ENCODE peak calls at places on chromosome 18, in four cellular contexts. I is cardiac muscle cell; M is CD4-positive, CD25-positive, alpha-beta regulatory T cell; N is effector memory CD4-positive, alpha-beta T cell. A is an unnamed sample. For H3K36me3 and H3K27me3, the result is how much of the 10 kb centered on the place peaks cover.

GRCh38 chr18:2171840-2172625 is 399.3 kb downstream of the METTL4 start:
- DNase-seq in I (no peak), N (no peak), M (no peak), A (peak)

GRCh38 chr18:59276047-59276446 is 2.8 kb upstream of the RAX start:
- DNase-seq in N (no peak), M (no peak), I (no peak), A (no peak)

GRCh38 chr18:9449987-9450386 is 25.3 kb upstream of the RALBP1 start:
- DNase-seq in M (no peak), I (no peak), N (no peak), A (no peak)

GRCh38 chr18:10062292-10062940 is 148.6 kb downstream of the VAPA start:
- DNase-seq in M (no peak), N (no peak), I (peak), A (no peak)

GRCh38 chr18:58455318-58455950 is 173.5 kb downstream of the ALPK2 start:
- DNase-seq in I (no peak), M (no peak), N (no peak), A (peak)

GRCh38 chr18:68735498-68736343 is 20.8 kb upstream of the TMX3 start:
- DNase-seq in I (peak), N (no peak), M (peak), A (peak)

GRCh38 chr18:46625069-46625468 is 32.0 kb downstream of the LOXHD1 start:
- DNase-seq in I (no peak), N (no peak), M (no peak), A (no peak)

GRCh38 chr18:41828137-41828536 is 126.9 kb upstream of the PIK3C3 start:
- DNase-seq in N (no peak), M (no peak), I (no peak), A (no peak)

GRCh38 chr18:64238076-64238475 is 89.2 kb upstream of the LINC00305 start:
- DNase-seq in I (no peak), M (no peak), N (no peak), A (no peak)

GRCh38 chr18:67742954-67743353 is 226.4 kb upstream of the DSEL start:
- DNase-seq in N (no peak), M (no peak), I (no peak), A (no peak)

DNA sequence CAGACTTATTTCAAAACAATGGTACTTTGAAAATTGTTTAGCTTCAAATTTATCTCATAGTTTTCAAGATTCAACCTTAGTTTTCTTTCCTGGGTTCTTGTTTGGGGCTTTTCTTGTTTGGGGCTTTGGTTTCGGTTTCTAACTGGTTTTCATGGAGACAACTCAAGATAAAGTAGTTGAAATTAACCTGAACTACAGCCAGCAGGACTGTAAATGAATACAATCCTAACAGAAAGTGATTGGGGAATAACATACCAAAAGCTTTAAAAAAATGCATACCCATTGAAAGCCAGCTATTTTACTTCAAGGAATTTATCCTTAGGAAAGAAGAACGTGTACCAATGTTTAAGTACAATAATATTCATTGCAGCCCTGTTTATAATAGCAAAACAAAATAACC is 133.4 kb upstream of the SLC14A2 start:
- DNase-seq in N (no peak), I (no peak), M (no peak), A (peak)
- H3K27ac ChIP-seq in N (no peak), I (no peak), M (no peak), A (no peak)

GRCh38 chr18:36108601-36109000 is 20.5 kb downstream of the SLC39A6 start:
- DNase-seq in N (no peak), I (no peak), M (no peak), A (no peak)

GRCh38 chr18:36112302-36112701 is 16.8 kb downstream of the SLC39A6 start:
- DNase-seq in M (no peak), I (no peak), N (no peak), A (no peak)

GRCh38 chr18:36109737-36110136 is 19.4 kb downstream of the SLC39A6 start:
- DNase-seq in N (no peak), M (no peak), I (no peak), A (no peak)

GRCh38 chr18:36114738-36115137 is 14.4 kb downstream of the SLC39A6 start:
- DNase-seq in M (no peak), N (no peak), I (no peak), A (no peak)

DNA sequence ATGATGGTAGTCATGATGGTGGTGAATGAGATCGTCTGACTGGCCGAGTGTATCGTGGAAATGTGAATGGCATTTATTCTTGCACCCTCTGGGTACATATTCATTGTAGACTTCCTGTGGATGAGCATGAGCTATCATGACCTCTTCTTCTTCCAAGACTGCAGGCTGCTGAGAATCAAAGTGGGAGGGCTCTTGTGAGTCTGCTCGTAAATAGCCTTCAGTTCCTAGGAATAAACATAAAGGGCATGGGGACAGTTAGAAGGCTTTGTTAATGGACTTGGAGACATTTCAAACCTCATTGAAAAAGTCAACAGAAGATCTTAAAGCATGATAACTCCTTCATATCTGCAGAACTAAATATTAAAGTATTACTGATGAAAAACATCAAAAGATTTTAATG is 14.9 kb downstream of the SLC39A6 start:
- DNase-seq in M (no peak), N (no peak), I (no peak), A (no peak)
- H3K36me3 ChIP-seq in M (under half), N (under half), I (under half), A (under half)

GRCh38 chr18:6031004-6031403 is 135.7 kb upstream of the TMEM200C start:
- DNase-seq in N (no peak), M (no peak), I (no peak), A (no peak)

GRCh38 chr18:6031442-6031841 is 136.1 kb upstream of the TMEM200C start:
- DNase-seq in N (no peak), I (no peak), M (no peak), A (no peak)
- H3K27me3 ChIP-seq in N (under half), I (under half), M (under half), A (under half)

GRCh38 chr18:63237486-63237885 is 82.1 kb downstream of the BCL2 start:
- DNase-seq in M (no peak), I (no peak), N (no peak), A (peak)

GRCh38 chr18:63236417-63236816 is 83.2 kb downstream of the BCL2 start:
- DNase-seq in M (no peak), I (no peak), N (no peak), A (no peak)

GRCh38 chr18:63237911-63238710 is 81.5 kb downstream of the BCL2 start:
- DNase-seq in N (no peak), I (peak), M (no peak), A (no peak)

GRCh38 chr18:63238711-63239110 is 80.9 kb downstream of the BCL2 start:
- DNase-seq in N (no peak), I (no peak), M (no peak), A (no peak)

GRCh38 chr18:63236990-63237389 is 82.6 kb downstream of the BCL2 start:
- DNase-seq in M (no peak), I (no peak), N (no peak), A (no peak)
- H3K27ac ChIP-seq in M (no peak), I (no peak), N (no peak), A (no peak)

DNA sequence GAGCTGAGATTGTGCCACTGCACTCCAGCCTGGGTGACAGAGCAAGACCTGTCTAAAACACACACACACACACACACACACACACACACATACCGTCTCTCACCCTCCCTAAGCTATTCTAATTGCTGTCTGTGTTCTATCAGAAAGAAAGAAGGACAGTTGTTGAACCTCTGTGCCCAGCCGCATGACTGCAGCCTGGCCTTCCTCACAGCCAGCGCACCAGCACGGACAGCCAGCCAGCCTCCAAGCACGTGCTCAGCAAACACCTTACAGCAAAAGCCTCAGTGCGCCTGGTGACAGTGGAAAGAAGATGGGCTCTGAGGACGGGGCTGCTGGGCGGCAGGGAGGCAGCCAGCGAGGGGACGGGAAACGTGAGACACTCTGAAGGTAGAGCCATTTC is 58.0 kb downstream of the ZNF516 start:
- DNase-seq in N (no peak), I (no peak), M (no peak), A (no peak)
- H3K36me3 ChIP-seq in N (under half), I (under half), M (under half), A (under half)

GRCh38 chr18:5951515-5952081 is 56.3 kb upstream of the TMEM200C start:
- DNase-seq in N (no peak), I (no peak), M (no peak), A (peak)
- H3K27me3 ChIP-seq in N (under half), I (under half), M (under half), A (under half)